ENCODE peak calls at places on chromosomes 11 and 22, in six cellular contexts. One of them, this sample, is unnamed.

GRCh38 chr11:8098879-8099278 is 17.9 kb downstream of the TUB start:
- DNase-seq in fibroblast of the aortic adventitia: no peak
- DNase-seq in A549: no peak
- DNase-seq in neural progenitor cell: no peak
- DNase-seq in cardiac fibroblast: no peak
- DNase-seq in AG09319: no peak
- DNase-seq in this sample: no peak

GRCh38 chr11:1231396-1232327 is 8.8 kb downstream of the MUC5B start:
- DNase-seq in neural progenitor cell: no peak
- DNase-seq in fibroblast of the aortic adventitia: no peak
- DNase-seq in cardiac fibroblast: no peak
- DNase-seq in A549: no peak
- DNase-seq in AG09319: no peak
- DNase-seq in this sample: no peak

GRCh38 chr11:65298131-65298535 is 16.5 kb upstream of the CDC42EP2 start:
- DNase-seq in cardiac fibroblast: peak; percentile 92
- DNase-seq in fibroblast of the aortic adventitia: peak; percentile 78
- DNase-seq in A549: no peak
- DNase-seq in AG09319: no peak
- DNase-seq in neural progenitor cell: no peak
- DNase-seq in this sample: no peak

GRCh38 chr11:47615249-47615648 is 21.0 kb upstream of the C1QTNF4 start:
- DNase-seq in A549: no peak
- DNase-seq in fibroblast of the aortic adventitia: no peak
- DNase-seq in AG09319: no peak
- DNase-seq in cardiac fibroblast: no peak
- DNase-seq in neural progenitor cell: no peak
- DNase-seq in this sample: no peak

GRCh38 chr11:129402196-129402595 is 26.5 kb downstream of the BARX2 start:
- DNase-seq in AG09319: no peak
- DNase-seq in A549: no peak
- DNase-seq in neural progenitor cell: no peak
- DNase-seq in fibroblast of the aortic adventitia: no peak
- DNase-seq in cardiac fibroblast: no peak
- DNase-seq in this sample: no peak

GRCh38 chr11:13062115-13062514 is 53.0 kb downstream of the RASSF10 start:
- DNase-seq in cardiac fibroblast: no peak
- DNase-seq in fibroblast of the aortic adventitia: no peak
- DNase-seq in A549: no peak
- DNase-seq in AG09319: no peak
- DNase-seq in neural progenitor cell: no peak
- DNase-seq in this sample: no peak

GRCh38 chr11:122637538-122637937 is 18.0 kb upstream of the UBASH3B start:
- DNase-seq in A549: no peak
- DNase-seq in AG09319: no peak
- DNase-seq in fibroblast of the aortic adventitia: no peak
- DNase-seq in cardiac fibroblast: no peak
- DNase-seq in neural progenitor cell: no peak
- DNase-seq in this sample: no peak

GRCh38 chr11:707817-708420 is 1.9 kb downstream of the EPS8L2 start:
- DNase-seq in A549: no peak
- DNase-seq in cardiac fibroblast: no peak
- DNase-seq in fibroblast of the aortic adventitia: no peak
- DNase-seq in neural progenitor cell: peak; percentile 35
- DNase-seq in AG09319: no peak
- DNase-seq in this sample: no peak

GRCh38 chr11:19392321-19392720 is 151.6 kb upstream of the E2F8 start:
- DNase-seq in A549: no peak
- DNase-seq in neural progenitor cell: no peak
- DNase-seq in cardiac fibroblast: no peak
- DNase-seq in AG09319: no peak
- DNase-seq in fibroblast of the aortic adventitia: no peak
- DNase-seq in this sample: no peak

GRCh38 chr11:13183094-13183825 is 94.3 kb upstream of the BMAL1 start:
- DNase-seq in fibroblast of the aortic adventitia: peak; percentile 86
- DNase-seq in AG09319: peak; percentile 12
- DNase-seq in cardiac fibroblast: peak; percentile 78
- DNase-seq in neural progenitor cell: peak; percentile 21
- DNase-seq in A549: peak; percentile 48
- DNase-seq in this sample: peak; percentile 28

GRCh38 chr11:7513210-7514098 is at the start of gene PPFIBP2:
- DNase-seq in fibroblast of the aortic adventitia: peak; percentile 69
- DNase-seq in cardiac fibroblast: peak; percentile 69
- DNase-seq in AG09319: peak; percentile 44
- DNase-seq in A549: peak; percentile 90
- DNase-seq in neural progenitor cell: peak; percentile 89
- DNase-seq in this sample: peak; percentile 94

GRCh38 chr22:44102121-44102520 is 78.0 kb downstream of the PARVB start:
- DNase-seq in fibroblast of the aortic adventitia: no peak
- DNase-seq in neural progenitor cell: no peak
- DNase-seq in AG09319: no peak
- DNase-seq in cardiac fibroblast: no peak
- DNase-seq in A549: no peak
- DNase-seq in this sample: no peak

GRCh38 chr11:111911563-111912401 is at the start of gene CRYAB:
- DNase-seq in A549: no peak
- DNase-seq in AG09319: peak; percentile 72
- DNase-seq in fibroblast of the aortic adventitia: peak; percentile 89
- DNase-seq in cardiac fibroblast: peak; percentile 92
- DNase-seq in neural progenitor cell: peak; percentile 34
- DNase-seq in this sample: no peak

GRCh38 chr11:127074151-127074761 is 73.7 kb upstream of the KIRREL3 start:
- DNase-seq in cardiac fibroblast: peak; percentile 7
- DNase-seq in AG09319: no peak
- DNase-seq in A549: peak; percentile 45
- DNase-seq in fibroblast of the aortic adventitia: peak; percentile 19
- DNase-seq in neural progenitor cell: peak; percentile 56
- DNase-seq in this sample: peak; percentile 63

GRCh38 chr11:105697291-105697690 is 87.4 kb downstream of the GRIA4 start:
- DNase-seq in A549: no peak
- DNase-seq in neural progenitor cell: no peak
- DNase-seq in fibroblast of the aortic adventitia: no peak
- DNase-seq in cardiac fibroblast: no peak
- DNase-seq in AG09319: no peak
- DNase-seq in this sample: no peak

GRCh38 chr11:115678942-115679341 is 174.7 kb upstream of the CADM1 start:
- DNase-seq in cardiac fibroblast: no peak
- DNase-seq in A549: peak; percentile 22
- DNase-seq in fibroblast of the aortic adventitia: no peak
- DNase-seq in neural progenitor cell: peak; percentile 67
- DNase-seq in AG09319: no peak
- DNase-seq in this sample: no peak

GRCh38 chr22:43976861-43977795 is 21.9 kb downstream of the SAMM50 start:
- DNase-seq in A549: no peak
- DNase-seq in cardiac fibroblast: no peak
- DNase-seq in AG09319: no peak
- DNase-seq in neural progenitor cell: no peak
- DNase-seq in fibroblast of the aortic adventitia: no peak
- DNase-seq in this sample: no peak

GRCh38 chr11:14587203-14587602 is 56.4 kb upstream of the PDE3B start:
- DNase-seq in cardiac fibroblast: no peak
- DNase-seq in neural progenitor cell: no peak
- DNase-seq in fibroblast of the aortic adventitia: no peak
- DNase-seq in AG09319: no peak
- DNase-seq in A549: no peak
- DNase-seq in this sample: no peak

DNA sequence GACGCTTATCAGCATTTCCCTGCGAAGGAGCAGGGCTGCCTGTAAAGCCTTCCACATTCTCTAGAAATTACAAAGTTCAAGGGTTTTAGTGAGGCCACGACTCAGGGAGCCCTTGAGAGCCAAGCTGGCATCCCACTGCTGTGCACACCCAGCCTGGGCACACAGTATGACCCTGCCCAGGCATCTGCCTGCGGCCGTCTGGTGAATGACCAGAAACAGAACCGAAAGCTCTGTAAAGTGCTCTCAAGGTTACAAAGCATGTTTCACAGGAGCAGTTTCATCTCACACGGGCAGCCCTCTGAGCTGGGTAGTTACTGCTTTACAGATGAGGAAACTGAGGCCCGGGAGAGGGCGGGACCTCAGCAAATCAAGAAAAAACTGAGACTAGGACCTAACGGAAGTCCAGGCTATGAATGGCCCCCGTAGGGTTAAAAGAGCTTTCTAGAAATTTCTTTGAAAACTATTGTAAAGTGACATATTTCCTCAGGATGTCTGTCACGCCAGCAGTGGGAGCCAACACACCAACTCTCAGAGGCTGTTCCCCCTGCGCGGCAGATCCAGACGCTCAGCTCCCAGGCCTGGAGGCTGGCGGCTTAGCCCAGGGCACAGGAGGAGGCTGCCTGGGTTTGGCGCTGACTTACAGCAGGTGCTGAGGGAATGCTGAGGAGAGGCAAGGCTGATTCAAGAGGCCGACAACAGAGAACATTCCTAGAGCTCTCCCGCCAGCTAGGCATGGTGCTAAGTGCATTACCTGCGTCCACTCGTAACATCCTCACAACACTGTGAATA is 7.7 kb upstream of the TCF20 start:
- DNase-seq in fibroblast of the aortic adventitia: no peak
- DNase-seq in neural progenitor cell: peak; percentile 71
- DNase-seq in AG09319: no peak
- DNase-seq in A549: no peak
- DNase-seq in cardiac fibroblast: peak; percentile 13
- DNase-seq in this sample: peak; percentile 51
- TF ChIP-seq CTCF in fibroblast of the aortic adventitia: no peak
- TF ChIP-seq CTCF in neural progenitor cell: peak; percentile 44
- TF ChIP-seq CTCF in AG09319: peak; percentile 6
- TF ChIP-seq CTCF in A549: no peak
- TF ChIP-seq CTCF in cardiac fibroblast: peak; percentile 2
- TF ChIP-seq CTCF in this sample: peak; percentile 28

GRCh38 chr22:24834845-24835570 is 29.0 kb downstream of the SGSM1 start:
- DNase-seq in cardiac fibroblast: no peak
- DNase-seq in fibroblast of the aortic adventitia: no peak
- DNase-seq in AG09319: no peak
- DNase-seq in A549: no peak
- DNase-seq in neural progenitor cell: peak; percentile 59
- DNase-seq in this sample: no peak
- TF ChIP-seq CTCF in cardiac fibroblast: peak; percentile 32
- TF ChIP-seq CTCF in fibroblast of the aortic adventitia: peak; percentile 23
- TF ChIP-seq CTCF in AG09319: no peak
- TF ChIP-seq CTCF in A549: peak; percentile 13
- TF ChIP-seq CTCF in neural progenitor cell: peak; percentile 60
- TF ChIP-seq CTCF in this sample: no peak

GRCh38 chr11:125679397-125679796 is 1.2 kb downstream of the ACRV1 start:
- DNase-seq in neural progenitor cell: no peak
- DNase-seq in AG09319: no peak
- DNase-seq in cardiac fibroblast: peak; percentile 3
- DNase-seq in fibroblast of the aortic adventitia: peak; percentile 3
- DNase-seq in A549: no peak
- DNase-seq in this sample: no peak
- TF ChIP-seq CTCF in neural progenitor cell: peak; percentile 39
- TF ChIP-seq CTCF in AG09319: peak; percentile 10
- TF ChIP-seq CTCF in cardiac fibroblast: peak; percentile 29
- TF ChIP-seq CTCF in fibroblast of the aortic adventitia: peak; percentile 22
- TF ChIP-seq CTCF in A549: peak; percentile 20
- TF ChIP-seq CTCF in this sample: peak; percentile 28

GRCh38 chr11:116733386-116733755 is 39.4 kb downstream of the BUD13 start:
- DNase-seq in cardiac fibroblast: no peak
- DNase-seq in A549: no peak
- DNase-seq in fibroblast of the aortic adventitia: no peak
- DNase-seq in AG09319: no peak
- DNase-seq in neural progenitor cell: no peak
- DNase-seq in this sample: no peak

GRCh38 chr11:116733959-116734517 is 38.7 kb downstream of the BUD13 start:
- DNase-seq in A549: no peak
- DNase-seq in AG09319: no peak
- DNase-seq in fibroblast of the aortic adventitia: no peak
- DNase-seq in cardiac fibroblast: no peak
- DNase-seq in neural progenitor cell: peak; percentile 36
- DNase-seq in this sample: no peak

GRCh38 chr11:116738975-116739374 is 33.8 kb downstream of the BUD13 start:
- DNase-seq in A549: no peak
- DNase-seq in cardiac fibroblast: no peak
- DNase-seq in neural progenitor cell: no peak
- DNase-seq in fibroblast of the aortic adventitia: no peak
- DNase-seq in AG09319: no peak
- DNase-seq in this sample: no peak

GRCh38 chr11:116732740-116733385 is 39.9 kb downstream of the BUD13 start:
- DNase-seq in A549: peak; percentile 67
- DNase-seq in fibroblast of the aortic adventitia: peak; percentile 70
- DNase-seq in AG09319: no peak
- DNase-seq in cardiac fibroblast: peak; percentile 78
- DNase-seq in neural progenitor cell: peak; percentile 88
- DNase-seq in this sample: peak; percentile 89

GRCh38 chr11:116736763-116737162 is 36.0 kb downstream of the BUD13 start:
- DNase-seq in AG09319: no peak
- DNase-seq in A549: peak; percentile 33
- DNase-seq in cardiac fibroblast: peak; percentile 4
- DNase-seq in fibroblast of the aortic adventitia: no peak
- DNase-seq in neural progenitor cell: no peak
- DNase-seq in this sample: no peak
- TF ChIP-seq CTCF in AG09319: no peak
- TF ChIP-seq CTCF in A549: no peak
- TF ChIP-seq CTCF in cardiac fibroblast: no peak
- TF ChIP-seq CTCF in fibroblast of the aortic adventitia: no peak
- TF ChIP-seq CTCF in neural progenitor cell: no peak
- TF ChIP-seq CTCF in this sample: no peak

GRCh38 chr11:3022300-3022967 is 30.3 kb upstream of the NAP1L4 start:
- DNase-seq in A549: no peak
- DNase-seq in fibroblast of the aortic adventitia: peak; percentile 74
- DNase-seq in AG09319: peak; percentile 31
- DNase-seq in cardiac fibroblast: peak; percentile 83
- DNase-seq in neural progenitor cell: no peak
- DNase-seq in this sample: peak; percentile 48

GRCh38 chr11:3022982-3023381 is 30.9 kb upstream of the NAP1L4 start:
- DNase-seq in A549: no peak
- DNase-seq in AG09319: peak; percentile 30
- DNase-seq in cardiac fibroblast: peak; percentile 81
- DNase-seq in fibroblast of the aortic adventitia: peak; percentile 85
- DNase-seq in neural progenitor cell: no peak
- DNase-seq in this sample: no peak

GRCh38 chr11:3020011-3020410 is 27.9 kb upstream of the NAP1L4 start:
- DNase-seq in cardiac fibroblast: no peak
- DNase-seq in AG09319: no peak
- DNase-seq in neural progenitor cell: no peak
- DNase-seq in A549: no peak
- DNase-seq in fibroblast of the aortic adventitia: no peak
- DNase-seq in this sample: no peak

GRCh38 chr11:3016861-3017260 is 24.7 kb upstream of the NAP1L4 start:
- DNase-seq in A549: no peak
- DNase-seq in cardiac fibroblast: no peak
- DNase-seq in fibroblast of the aortic adventitia: no peak
- DNase-seq in AG09319: no peak
- DNase-seq in neural progenitor cell: no peak
- DNase-seq in this sample: no peak

DNA sequence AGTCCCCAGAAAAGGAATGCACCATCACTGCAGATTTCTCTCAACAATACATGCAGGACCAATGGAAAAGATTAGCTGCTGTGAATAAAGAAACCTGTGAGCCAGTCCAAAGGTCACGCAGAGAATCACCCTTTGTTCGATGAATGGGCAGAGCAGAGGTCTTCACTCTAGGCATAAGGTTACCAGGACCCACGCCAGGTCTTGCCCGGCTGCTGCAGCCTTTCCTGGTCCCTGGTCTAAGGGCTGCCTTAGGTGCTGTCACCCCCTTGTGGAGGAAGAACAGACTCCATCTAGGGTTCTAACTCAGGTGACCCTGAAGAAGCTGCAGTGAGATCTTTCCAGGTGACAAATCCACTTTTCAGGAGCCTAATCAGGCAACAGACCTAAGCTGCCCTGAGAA is 29.0 kb upstream of the NAP1L4 start:
- DNase-seq in fibroblast of the aortic adventitia: peak; percentile 14
- DNase-seq in A549: peak; percentile 60
- DNase-seq in neural progenitor cell: peak; percentile 81
- DNase-seq in cardiac fibroblast: peak; percentile 42
- DNase-seq in AG09319: no peak
- DNase-seq in this sample: peak; percentile 64
- TF ChIP-seq CTCF in fibroblast of the aortic adventitia: peak; percentile 55
- TF ChIP-seq CTCF in A549: peak; percentile 32
- TF ChIP-seq CTCF in neural progenitor cell: peak; percentile 75
- TF ChIP-seq CTCF in cardiac fibroblast: peak; percentile 59
- TF ChIP-seq CTCF in AG09319: peak; percentile 22
- TF ChIP-seq CTCF in this sample: peak; percentile 63